ENCODE peak calls at places on chromosome 22, in ten cellular contexts. M is A549, B is left ventricle myocardium inferior, D is right lobe of liver, Y is neural progenitor cell, O is ovary, N is thoracic aorta, L is astrocyte of the spinal cord, S is PC-9, E is AG09309. A is an unnamed sample.

GRCh38 chr22:48857202-48857805 is 970.4 kb downstream of the BRD1 start:
- DNase-seq in E (no peak), S (no peak), B (no peak), L (no peak), M (no peak), Y (no peak), O (no peak), D (no peak), N (no peak), A (no peak)

GRCh38 chr22:40376149-40376548 is 5.8 kb downstream of the SGSM3 start:
- DNase-seq in O (no peak), B (no peak), L (no peak), M (no peak), S (no peak), E (no peak), Y (no peak), N (no peak), D (no peak), A (no peak)

GRCh38 chr22:35334010-35334409 is 34.3 kb downstream of the TOM1 start:
- DNase-seq in D (no peak), M (no peak), L (no peak), S (no peak), E (no peak), N (no peak), Y (no peak), B (no peak), O (no peak), A (no peak)

GRCh38 chr22:49879871-49880270 is 26.2 kb downstream of the ZBED4 start:
- DNase-seq in Y (no peak), O (no peak), D (no peak), E (no peak), B (no peak), S (no peak), N (no peak), M (no peak), L (no peak), A (no peak)

GRCh38 chr22:41904450-41905410 is 10.1 kb downstream of the SHISA8 start:
- DNase-seq in E (no peak), N (no peak), L (no peak), M (no peak), B (no peak), D (no peak), Y (no peak), O (no peak), S (no peak), A (no peak)

GRCh38 chr22:42711895-42712837 is 8.5 kb downstream of the A4GALT start:
- DNase-seq in Y (no peak), D (no peak), M (no peak), B (no peak), O (no peak), L (no peak), N (no peak), E (no peak), S (no peak), A (peak; percentile 65)

GRCh38 chr22:39234867-39235687 is 9.7 kb downstream of the PDGFB start:
- DNase-seq in B (peak; percentile 83), Y (peak; percentile 54), L (no peak), N (no peak), O (no peak), D (no peak), E (no peak), M (no peak), S (peak; percentile 58), A (no peak)

GRCh38 chr22:49208003-49208402 is 619.7 kb downstream of the BRD1 start:
- DNase-seq in L (no peak), N (no peak), M (no peak), Y (no peak), B (no peak), S (no peak), O (no peak), E (no peak), D (peak; percentile 1), A (no peak)

GRCh38 chr22:43889366-43890253 is 2.2 kb downstream of the PNPLA5 start:
- DNase-seq in N (no peak), O (no peak), M (peak; percentile 44), Y (peak; percentile 40), D (no peak), E (no peak), L (peak; percentile 19), B (no peak), S (peak; percentile 48), A (no peak)

GRCh38 chr22:43888740-43889139 is 3.1 kb downstream of the PNPLA5 start:
- DNase-seq in B (no peak), N (no peak), O (no peak), M (no peak), E (no peak), Y (no peak), D (no peak), L (no peak), S (no peak), A (no peak)

GRCh38 chr22:43892183-43892894 is 526 bp upstream of the PNPLA5 start:
- DNase-seq in D (no peak), M (no peak), Y (no peak), S (no peak), B (no peak), E (no peak), O (no peak), N (no peak), L (no peak), A (no peak)

GRCh38 chr22:43891360-43892182 is at the start of gene PNPLA5:
- DNase-seq in S (no peak), L (no peak), E (no peak), Y (peak; percentile 66), B (no peak), M (no peak), O (no peak), N (no peak), D (no peak), A (no peak)

GRCh38 chr22:43890901-43891331 is 897 bp downstream of the PNPLA5 start:
- DNase-seq in Y (no peak), D (no peak), M (no peak), O (no peak), N (no peak), E (no peak), S (no peak), L (no peak), B (no peak), A (no peak)
- H3K4me3 ChIP-seq in Y (peak overlapping the region; percentile 46), D (no peak overlapping the region), M (no peak overlapping the region), O (no peak overlapping the region), N (no peak overlapping the region), E (no peak overlapping the region), S (no peak overlapping the region), L (no peak overlapping the region), B (peak overlapping the region; percentile 7), A (no peak overlapping the region)

GRCh38 chr22:37126383-37126782 is 16.9 kb upstream of the TMPRSS6 start:
- DNase-seq in L (no peak), E (no peak), B (no peak), D (peak; percentile 80), S (no peak), Y (peak; percentile 50), O (no peak), M (peak; percentile 48), N (no peak), A (peak; percentile 68)

GRCh38 chr22:37126882-37127281 is 17.4 kb upstream of the TMPRSS6 start:
- DNase-seq in D (peak; percentile 31), O (no peak), E (no peak), Y (peak; percentile 58), B (no peak), L (no peak), N (no peak), S (no peak), M (no peak), A (no peak)

GRCh38 chr22:37127350-37127878 is 17.9 kb upstream of the TMPRSS6 start:
- DNase-seq in Y (no peak), L (no peak), B (no peak), N (no peak), M (no peak), S (no peak), D (peak; percentile 19), O (no peak), E (no peak), A (no peak)

GRCh38 chr22:37130031-37130430 is 19.7 kb downstream of the IL2RB start:
- DNase-seq in Y (no peak), D (no peak), E (no peak), L (no peak), B (no peak), N (no peak), M (no peak), S (no peak), O (no peak), A (no peak)

DNA sequence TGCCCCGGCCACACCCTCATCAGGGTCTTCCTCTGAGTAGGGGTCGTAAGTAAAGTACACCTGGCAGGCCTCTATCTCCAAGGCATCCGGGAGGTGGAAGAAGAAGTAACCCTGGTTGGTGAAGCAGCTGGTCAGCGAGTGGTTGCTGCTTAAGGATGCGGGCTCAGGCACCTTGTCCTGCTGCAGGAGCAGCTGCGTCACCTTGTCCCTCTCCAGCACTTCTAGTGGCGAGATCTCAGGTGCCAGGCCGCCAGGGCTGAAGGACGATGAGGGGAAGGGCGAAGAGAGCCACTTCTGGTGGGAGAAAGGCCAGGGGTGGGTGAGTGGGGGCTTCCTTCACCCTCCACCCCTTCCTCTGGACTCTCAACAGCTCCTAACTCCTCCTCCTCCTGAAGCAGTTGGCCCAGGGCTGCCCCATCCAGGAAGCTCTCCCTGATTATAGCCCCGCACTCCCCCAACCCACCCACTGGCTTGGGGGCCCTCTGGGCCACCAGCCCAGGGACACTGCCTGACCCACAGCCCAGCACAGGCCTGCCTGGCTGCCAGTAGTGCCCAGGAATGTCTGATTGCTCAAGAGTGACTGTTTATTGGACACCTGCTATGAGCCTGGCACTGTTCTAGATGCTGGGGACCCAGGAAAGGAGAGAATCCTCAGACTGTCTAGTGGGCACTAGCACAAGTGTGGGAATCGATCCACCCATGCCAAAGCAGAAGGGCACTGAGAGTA is 19.2 kb upstream of the TMPRSS6 start:
- DNase-seq in N (no peak), Y (no peak), B (no peak), M (no peak), S (no peak), O (no peak), D (peak; percentile 46), E (no peak), L (no peak), A (no peak)
- TF ChIP-seq CTCF in N (no peak), Y (no peak), B (no peak), M (no peak), S (no peak), O (no peak), D (no peak), E (no peak), L (no peak), A (no peak)

GRCh38 chr22:23849009-23850006 is 8.4 kb upstream of the SLC2A11 start:
- DNase-seq in B (peak; percentile 84), Y (peak; percentile 93), M (peak; percentile 55), N (peak; percentile 31), S (peak; percentile 51), E (no peak), D (peak; percentile 84), O (peak; percentile 85), L (peak; percentile 67), A (peak; percentile 84)
- H3K4me3 ChIP-seq in B (peak overlapping the region; percentile 23), Y (no peak overlapping the region), M (peak overlapping the region; percentile 23), N (peak overlapping the region; percentile 45), S (no peak overlapping the region), E (peak overlapping the region; percentile 27), D (peak overlapping the region; percentile 29), O (no peak overlapping the region), L (no peak overlapping the region), A (peak overlapping the region; percentile 43)

DNA sequence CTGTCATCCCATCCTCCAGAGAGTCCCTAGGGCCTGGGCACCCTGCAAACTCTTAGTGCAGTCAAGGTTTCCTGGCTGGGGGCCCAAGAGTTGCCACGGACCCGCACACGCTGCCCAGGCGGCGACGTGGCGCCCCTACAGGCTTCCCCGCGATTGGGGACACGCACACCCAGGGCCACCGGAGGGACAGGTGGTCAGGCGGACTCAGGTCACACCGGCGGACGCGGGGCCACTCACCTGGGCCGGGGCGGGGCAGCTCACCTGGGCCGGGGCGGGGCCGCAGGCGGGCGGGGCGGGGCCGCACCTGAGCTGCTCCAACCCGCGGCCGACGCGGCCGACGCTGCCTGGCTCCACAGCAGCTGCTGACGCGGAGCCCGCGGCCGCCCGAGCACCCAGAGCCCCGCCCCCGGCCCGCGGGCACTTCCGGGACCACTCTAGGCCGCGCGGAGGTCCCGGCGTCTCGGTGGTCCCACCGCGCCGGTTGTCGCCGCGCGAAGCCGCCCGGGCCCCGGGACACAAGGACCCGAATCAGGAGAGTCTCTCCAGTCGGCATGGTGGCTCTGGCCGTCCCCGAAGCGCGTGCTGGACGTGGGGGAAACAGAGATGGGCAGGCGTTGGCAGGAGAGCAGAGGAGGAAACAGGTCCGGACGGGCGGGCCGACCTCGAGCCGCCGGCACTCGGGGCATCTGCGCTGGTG is at the start of gene ZNF70:
- DNase-seq in M (peak; percentile 82), B (peak; percentile 86), N (peak; percentile 51), L (peak; percentile 76), E (peak; percentile 10), O (peak; percentile 84), S (peak; percentile 72), D (peak; percentile 92), Y (peak; percentile 97), A (peak; percentile 93)
- TF ChIP-seq CTCF in M (peak; percentile 10), B (peak; percentile 44), N (peak; percentile 26), L (peak; percentile 29), E (peak; percentile 16), O (no peak), S (no peak), D (no peak), Y (peak; percentile 51), A (peak; percentile 29)

A was measured in GM12865.